ENCODE peak calls at places on chromosomes 13 and 19, in ten cellular contexts. One of them, this sample, is unnamed.

GRCh38 chr13:29802621-29803020 is 47.8 kb downstream of the UBL3 start:
- DNase-seq in IMR-90: peak
- DNase-seq in lower leg skin: no peak
- DNase-seq in H54: no peak
- DNase-seq in activated naive CD8-positive, alpha-beta T cell treated with anti-CD3 and anti-CD28 coated beads, Interleukin-2, amount 50 U/mL, for 24 hours: no peak
- DNase-seq in fibroblast of the conjunctiva: no peak
- DNase-seq in NCI-H1417: no peak
- DNase-seq in stimulated activated CD4-positive, alpha-beta T cell treated with anti-CD3 and anti-CD28 coated beads, Interleukin-1b, Interleukin-23, amount 100 ng/mL, for 24 hours: no peak
- DNase-seq in activated T-cell treated with anti-CD3 and anti-CD28 coated beads for 24 hours: no peak
- DNase-seq in stimulated activated naive CD8-positive, alpha-beta T cell treated with anti-CD3 and anti-CD28 coated beads, Interleukin-15, amount 100 ng/mL, for 72 hours: no peak
- DNase-seq in this sample: no peak

GRCh38 chr19:39413903-39414608 is 1.6 kb downstream of the PLEKHG2 start:
- DNase-seq in IMR-90: peak
- DNase-seq in lower leg skin: peak
- DNase-seq in H54: no peak
- DNase-seq in activated naive CD8-positive, alpha-beta T cell treated with anti-CD3 and anti-CD28 coated beads, Interleukin-2, amount 50 U/mL, for 24 hours: no peak
- DNase-seq in fibroblast of the conjunctiva: no peak
- DNase-seq in NCI-H1417: peak
- DNase-seq in stimulated activated CD4-positive, alpha-beta T cell treated with anti-CD3 and anti-CD28 coated beads, Interleukin-1b, Interleukin-23, amount 100 ng/mL, for 24 hours: no peak
- DNase-seq in activated T-cell treated with anti-CD3 and anti-CD28 coated beads for 24 hours: no peak
- DNase-seq in stimulated activated naive CD8-positive, alpha-beta T cell treated with anti-CD3 and anti-CD28 coated beads, Interleukin-15, amount 100 ng/mL, for 72 hours: no peak
- DNase-seq in this sample: peak

GRCh38 chr13:44174769-44175425 is 198.7 kb upstream of the SERP2 start:
- DNase-seq in IMR-90: peak
- DNase-seq in lower leg skin: no peak
- DNase-seq in H54: no peak
- DNase-seq in activated naive CD8-positive, alpha-beta T cell treated with anti-CD3 and anti-CD28 coated beads, Interleukin-2, amount 50 U/mL, for 24 hours: no peak
- DNase-seq in fibroblast of the conjunctiva: no peak
- DNase-seq in NCI-H1417: no peak
- DNase-seq in stimulated activated CD4-positive, alpha-beta T cell treated with anti-CD3 and anti-CD28 coated beads, Interleukin-1b, Interleukin-23, amount 100 ng/mL, for 24 hours: no peak
- DNase-seq in activated T-cell treated with anti-CD3 and anti-CD28 coated beads for 24 hours: no peak
- DNase-seq in stimulated activated naive CD8-positive, alpha-beta T cell treated with anti-CD3 and anti-CD28 coated beads, Interleukin-15, amount 100 ng/mL, for 72 hours: no peak
- DNase-seq in this sample: no peak

GRCh38 chr19:18776736-18777135 is 14.4 kb downstream of the COMP start:
- DNase-seq in IMR-90: peak
- DNase-seq in lower leg skin: no peak
- DNase-seq in H54: peak
- DNase-seq in activated naive CD8-positive, alpha-beta T cell treated with anti-CD3 and anti-CD28 coated beads, Interleukin-2, amount 50 U/mL, for 24 hours: no peak
- DNase-seq in fibroblast of the conjunctiva: no peak
- DNase-seq in NCI-H1417: no peak
- DNase-seq in stimulated activated CD4-positive, alpha-beta T cell treated with anti-CD3 and anti-CD28 coated beads, Interleukin-1b, Interleukin-23, amount 100 ng/mL, for 24 hours: no peak
- DNase-seq in activated T-cell treated with anti-CD3 and anti-CD28 coated beads for 24 hours: no peak
- DNase-seq in stimulated activated naive CD8-positive, alpha-beta T cell treated with anti-CD3 and anti-CD28 coated beads, Interleukin-15, amount 100 ng/mL, for 72 hours: no peak
- DNase-seq in this sample: no peak

GRCh38 chr19:31214086-31214485 is 135.2 kb downstream of the TSHZ3 start:
- DNase-seq in IMR-90: peak
- DNase-seq in lower leg skin: peak
- DNase-seq in H54: peak
- DNase-seq in activated naive CD8-positive, alpha-beta T cell treated with anti-CD3 and anti-CD28 coated beads, Interleukin-2, amount 50 U/mL, for 24 hours: peak
- DNase-seq in fibroblast of the conjunctiva: peak
- DNase-seq in NCI-H1417: no peak
- DNase-seq in stimulated activated CD4-positive, alpha-beta T cell treated with anti-CD3 and anti-CD28 coated beads, Interleukin-1b, Interleukin-23, amount 100 ng/mL, for 24 hours: peak
- DNase-seq in activated T-cell treated with anti-CD3 and anti-CD28 coated beads for 24 hours: peak
- DNase-seq in stimulated activated naive CD8-positive, alpha-beta T cell treated with anti-CD3 and anti-CD28 coated beads, Interleukin-15, amount 100 ng/mL, for 72 hours: peak
- DNase-seq in this sample: no peak

GRCh38 chr19:38713227-38713649 is 31.0 kb downstream of the CAPN12 start:
- DNase-seq in IMR-90: peak
- DNase-seq in lower leg skin: no peak
- DNase-seq in H54: no peak
- DNase-seq in activated naive CD8-positive, alpha-beta T cell treated with anti-CD3 and anti-CD28 coated beads, Interleukin-2, amount 50 U/mL, for 24 hours: no peak
- DNase-seq in fibroblast of the conjunctiva: peak
- DNase-seq in NCI-H1417: no peak
- DNase-seq in stimulated activated CD4-positive, alpha-beta T cell treated with anti-CD3 and anti-CD28 coated beads, Interleukin-1b, Interleukin-23, amount 100 ng/mL, for 24 hours: no peak
- DNase-seq in activated T-cell treated with anti-CD3 and anti-CD28 coated beads for 24 hours: no peak
- DNase-seq in stimulated activated naive CD8-positive, alpha-beta T cell treated with anti-CD3 and anti-CD28 coated beads, Interleukin-15, amount 100 ng/mL, for 72 hours: no peak
- DNase-seq in this sample: peak

GRCh38 chr19:4541114-4541805 is 1.4 kb upstream of the LRG1 start:
- DNase-seq in IMR-90: no peak
- DNase-seq in lower leg skin: no peak
- DNase-seq in H54: no peak
- DNase-seq in activated naive CD8-positive, alpha-beta T cell treated with anti-CD3 and anti-CD28 coated beads, Interleukin-2, amount 50 U/mL, for 24 hours: no peak
- DNase-seq in fibroblast of the conjunctiva: no peak
- DNase-seq in NCI-H1417: no peak
- DNase-seq in stimulated activated CD4-positive, alpha-beta T cell treated with anti-CD3 and anti-CD28 coated beads, Interleukin-1b, Interleukin-23, amount 100 ng/mL, for 24 hours: no peak
- DNase-seq in activated T-cell treated with anti-CD3 and anti-CD28 coated beads for 24 hours: no peak
- DNase-seq in stimulated activated naive CD8-positive, alpha-beta T cell treated with anti-CD3 and anti-CD28 coated beads, Interleukin-15, amount 100 ng/mL, for 72 hours: no peak
- DNase-seq in this sample: no peak

GRCh38 chr13:77893066-77893465 is 25.6 kb downstream of the EDNRB start:
- DNase-seq in IMR-90: no peak
- DNase-seq in lower leg skin: no peak
- DNase-seq in H54: no peak
- DNase-seq in activated naive CD8-positive, alpha-beta T cell treated with anti-CD3 and anti-CD28 coated beads, Interleukin-2, amount 50 U/mL, for 24 hours: no peak
- DNase-seq in fibroblast of the conjunctiva: no peak
- DNase-seq in NCI-H1417: peak
- DNase-seq in stimulated activated CD4-positive, alpha-beta T cell treated with anti-CD3 and anti-CD28 coated beads, Interleukin-1b, Interleukin-23, amount 100 ng/mL, for 24 hours: no peak
- DNase-seq in activated T-cell treated with anti-CD3 and anti-CD28 coated beads for 24 hours: no peak
- DNase-seq in stimulated activated naive CD8-positive, alpha-beta T cell treated with anti-CD3 and anti-CD28 coated beads, Interleukin-15, amount 100 ng/mL, for 72 hours: no peak
- DNase-seq in this sample: no peak

GRCh38 chr13:40613192-40613818 is 53.1 kb downstream of the FOXO1 start:
- DNase-seq in IMR-90: no peak
- DNase-seq in lower leg skin: no peak
- DNase-seq in H54: no peak
- DNase-seq in activated naive CD8-positive, alpha-beta T cell treated with anti-CD3 and anti-CD28 coated beads, Interleukin-2, amount 50 U/mL, for 24 hours: peak
- DNase-seq in fibroblast of the conjunctiva: no peak
- DNase-seq in NCI-H1417: no peak
- DNase-seq in stimulated activated CD4-positive, alpha-beta T cell treated with anti-CD3 and anti-CD28 coated beads, Interleukin-1b, Interleukin-23, amount 100 ng/mL, for 24 hours: peak
- DNase-seq in activated T-cell treated with anti-CD3 and anti-CD28 coated beads for 24 hours: peak
- DNase-seq in stimulated activated naive CD8-positive, alpha-beta T cell treated with anti-CD3 and anti-CD28 coated beads, Interleukin-15, amount 100 ng/mL, for 72 hours: peak
- DNase-seq in this sample: no peak

GRCh38 chr13:24208314-24208713 is 47.8 kb downstream of the SPATA13 start:
- DNase-seq in IMR-90: peak
- DNase-seq in lower leg skin: no peak
- DNase-seq in H54: peak
- DNase-seq in activated naive CD8-positive, alpha-beta T cell treated with anti-CD3 and anti-CD28 coated beads, Interleukin-2, amount 50 U/mL, for 24 hours: no peak
- DNase-seq in fibroblast of the conjunctiva: peak
- DNase-seq in NCI-H1417: no peak
- DNase-seq in stimulated activated CD4-positive, alpha-beta T cell treated with anti-CD3 and anti-CD28 coated beads, Interleukin-1b, Interleukin-23, amount 100 ng/mL, for 24 hours: no peak
- DNase-seq in activated T-cell treated with anti-CD3 and anti-CD28 coated beads for 24 hours: no peak
- DNase-seq in stimulated activated naive CD8-positive, alpha-beta T cell treated with anti-CD3 and anti-CD28 coated beads, Interleukin-15, amount 100 ng/mL, for 72 hours: no peak
- DNase-seq in this sample: no peak

GRCh38 chr13:29677627-29678026 is 82.1 kb upstream of the SLC7A1 start:
- DNase-seq in IMR-90: no peak
- DNase-seq in lower leg skin: no peak
- DNase-seq in H54: no peak
- DNase-seq in activated naive CD8-positive, alpha-beta T cell treated with anti-CD3 and anti-CD28 coated beads, Interleukin-2, amount 50 U/mL, for 24 hours: no peak
- DNase-seq in fibroblast of the conjunctiva: no peak
- DNase-seq in NCI-H1417: no peak
- DNase-seq in stimulated activated CD4-positive, alpha-beta T cell treated with anti-CD3 and anti-CD28 coated beads, Interleukin-1b, Interleukin-23, amount 100 ng/mL, for 24 hours: no peak
- DNase-seq in activated T-cell treated with anti-CD3 and anti-CD28 coated beads for 24 hours: no peak
- DNase-seq in stimulated activated naive CD8-positive, alpha-beta T cell treated with anti-CD3 and anti-CD28 coated beads, Interleukin-15, amount 100 ng/mL, for 72 hours: no peak
- DNase-seq in this sample: no peak

GRCh38 chr19:55474269-55475265 is 1.9 kb upstream of the ZNF628 start:
- DNase-seq in IMR-90: no peak
- DNase-seq in lower leg skin: no peak
- DNase-seq in H54: no peak
- DNase-seq in activated naive CD8-positive, alpha-beta T cell treated with anti-CD3 and anti-CD28 coated beads, Interleukin-2, amount 50 U/mL, for 24 hours: no peak
- DNase-seq in fibroblast of the conjunctiva: no peak
- DNase-seq in NCI-H1417: no peak
- DNase-seq in stimulated activated CD4-positive, alpha-beta T cell treated with anti-CD3 and anti-CD28 coated beads, Interleukin-1b, Interleukin-23, amount 100 ng/mL, for 24 hours: no peak
- DNase-seq in activated T-cell treated with anti-CD3 and anti-CD28 coated beads for 24 hours: no peak
- DNase-seq in stimulated activated naive CD8-positive, alpha-beta T cell treated with anti-CD3 and anti-CD28 coated beads, Interleukin-15, amount 100 ng/mL, for 72 hours: no peak
- DNase-seq in this sample: no peak

GRCh38 chr13:112060899-112061366 is 6.0 kb upstream of the SOX1 start:
- DNase-seq in IMR-90: no peak
- DNase-seq in lower leg skin: no peak
- DNase-seq in H54: no peak
- DNase-seq in activated naive CD8-positive, alpha-beta T cell treated with anti-CD3 and anti-CD28 coated beads, Interleukin-2, amount 50 U/mL, for 24 hours: no peak
- DNase-seq in fibroblast of the conjunctiva: no peak
- DNase-seq in NCI-H1417: no peak
- DNase-seq in stimulated activated CD4-positive, alpha-beta T cell treated with anti-CD3 and anti-CD28 coated beads, Interleukin-1b, Interleukin-23, amount 100 ng/mL, for 24 hours: no peak
- DNase-seq in activated T-cell treated with anti-CD3 and anti-CD28 coated beads for 24 hours: no peak
- DNase-seq in stimulated activated naive CD8-positive, alpha-beta T cell treated with anti-CD3 and anti-CD28 coated beads, Interleukin-15, amount 100 ng/mL, for 72 hours: no peak
- DNase-seq in this sample: no peak

GRCh38 chr19:46951236-46951986 is 68.2 kb upstream of the NPAS1 start:
- DNase-seq in IMR-90: peak
- DNase-seq in lower leg skin: no peak
- DNase-seq in H54: peak
- DNase-seq in activated naive CD8-positive, alpha-beta T cell treated with anti-CD3 and anti-CD28 coated beads, Interleukin-2, amount 50 U/mL, for 24 hours: peak
- DNase-seq in fibroblast of the conjunctiva: no peak
- DNase-seq in NCI-H1417: peak
- DNase-seq in stimulated activated CD4-positive, alpha-beta T cell treated with anti-CD3 and anti-CD28 coated beads, Interleukin-1b, Interleukin-23, amount 100 ng/mL, for 24 hours: no peak
- DNase-seq in activated T-cell treated with anti-CD3 and anti-CD28 coated beads for 24 hours: no peak
- DNase-seq in stimulated activated naive CD8-positive, alpha-beta T cell treated with anti-CD3 and anti-CD28 coated beads, Interleukin-15, amount 100 ng/mL, for 72 hours: no peak
- DNase-seq in this sample: no peak

GRCh38 chr19:51810228-51810627 is 15.3 kb downstream of the FPR3 start:
- DNase-seq in IMR-90: no peak
- DNase-seq in lower leg skin: no peak
- DNase-seq in H54: no peak
- DNase-seq in activated naive CD8-positive, alpha-beta T cell treated with anti-CD3 and anti-CD28 coated beads, Interleukin-2, amount 50 U/mL, for 24 hours: no peak
- DNase-seq in fibroblast of the conjunctiva: no peak
- DNase-seq in NCI-H1417: no peak
- DNase-seq in stimulated activated CD4-positive, alpha-beta T cell treated with anti-CD3 and anti-CD28 coated beads, Interleukin-1b, Interleukin-23, amount 100 ng/mL, for 24 hours: no peak
- DNase-seq in activated T-cell treated with anti-CD3 and anti-CD28 coated beads for 24 hours: no peak
- DNase-seq in stimulated activated naive CD8-positive, alpha-beta T cell treated with anti-CD3 and anti-CD28 coated beads, Interleukin-15, amount 100 ng/mL, for 72 hours: no peak
- DNase-seq in this sample: no peak

This sample was measured in ovary.